ENCODE peak calls at places on chromosomes 12 and 14, in six cellular contexts. R is GM06990, K is EH, B is uterus, E is hepatocyte, D is neuronal stem cell. H is an unnamed sample.
A peak's percentile ranks its signal among the peaks of the same experiment; 100 is the strongest.

GRCh38 chr14:29846339-29847129 is 81.1 kb downstream of the PRKD1 start:
- DNase-seq in R (no peak), K (no peak), B (no peak), E (no peak), D (no peak), H (no peak)

GRCh38 chr14:23119362-23120327 is 590 bp upstream of the CEBPE start:
- DNase-seq in R (peak; percentile 50), K (no peak), B (no peak), E (no peak), D (no peak), H (no peak)

GRCh38 chr14:29465095-29465494 is 462.6 kb downstream of the PRKD1 start:
- DNase-seq in R (no peak), K (no peak), B (no peak), E (no peak), D (no peak), H (no peak)

GRCh38 chr14:23237772-23238594 is at the start of gene RNF212B:
- DNase-seq in R (peak; percentile 77), K (peak; percentile 70), B (peak; percentile 93), E (peak; percentile 97), D (peak; percentile 75), H (peak; percentile 86)

GRCh38 chr14:94689218-94689984 is 77.2 kb downstream of the SERPINA3 start:
- DNase-seq in R (peak; percentile 48), K (peak; percentile 47), B (peak; percentile 71), E (peak; percentile 87), D (peak; percentile 71), H (peak; percentile 86)

GRCh38 chr12:117968826-117969659 is at the start of gene KSR2:
- DNase-seq in R (peak; percentile 79), K (peak; percentile 16), B (no peak), E (peak; percentile 91), D (peak; percentile 84), H (peak; percentile 51)

GRCh38 chr12:122356192-122356635 is 66.3 kb downstream of the CLIP1 start:
- DNase-seq in R (peak; percentile 37), K (peak; percentile 70), B (no peak), E (peak; percentile 57), D (peak; percentile 12), H (peak; percentile 83)

GRCh38 chr12:131092911-131093901 is 139.5 kb downstream of the ADGRD1 start:
- DNase-seq in R (peak; percentile 50), K (peak; percentile 5), B (peak; percentile 10), E (no peak), D (no peak), H (no peak)

GRCh38 chr12:127600211-127600610 is 666.8 kb upstream of the TMEM132C start:
- DNase-seq in R (no peak), K (no peak), B (no peak), E (no peak), D (no peak), H (no peak)

GRCh38 chr12:40829738-40830144 is 137.5 kb downstream of the CNTN1 start:
- DNase-seq in R (no peak), K (no peak), B (no peak), E (peak; percentile 18), D (no peak), H (no peak)

GRCh38 chr14:88386395-88386794 is 938 bp downstream of the SPATA7 start:
- DNase-seq in R (peak; percentile 1), K (no peak), B (no peak), E (no peak), D (no peak), H (peak; percentile 8)

GRCh38 chr12:2057041-2057792 is 4.4 kb downstream of the CACNA1C start:
- DNase-seq in R (no peak), K (peak; percentile 61), B (peak; percentile 64), E (peak; percentile 79), D (peak; percentile 85), H (peak; percentile 81)

GRCh38 chr12:53737951-53738833 is 10.9 kb upstream of the CALCOCO1 start:
- DNase-seq in R (no peak), K (no peak), B (no peak), E (peak; percentile 60), D (no peak), H (no peak)